ENCODE peak calls at places on chromosomes 12 and 14, in nine cellular contexts. N is stimulated activated CD8-positive, alpha-beta memory T cell treated with anti-CD3 and anti-CD28 coated beads, Interleukin-15, amount 100 ng/mL, for 24 hours; G is EL; T is effector CD8-positive, alpha-beta T cell; P is T-cell; O is sciatic nerve; Q is RPMI7951; I is retina; J is HTR-8/SVneo. Z is an unnamed sample.

GRCh38 chr12:129676411-129676810 is 227.4 kb downstream of the TMEM132D start:
- DNase-seq in P (no peak), N (no peak), T (no peak), J (no peak), Q (no peak), O (no peak), G (no peak), I (no peak), Z (no peak)

GRCh38 chr12:124454735-124455134 is 112.7 kb downstream of the NCOR2 start:
- DNase-seq in G (no peak), O (no peak), Q (no peak), J (no peak), N (no peak), T (no peak), I (no peak), P (no peak), Z (no peak)

GRCh38 chr12:77163068-77163810 is 97.9 kb upstream of the E2F7 start:
- DNase-seq in G (no peak), N (no peak), P (no peak), Q (no peak), J (no peak), I (no peak), T (no peak), O (no peak), Z (no peak)

GRCh38 chr14:72476657-72477499 is 417.0 kb downstream of the DPF3 start:
- DNase-seq in Q (peak; percentile 94), P (peak; percentile 8), I (no peak), N (peak; percentile 14), O (no peak), T (no peak), G (peak; percentile 94), J (peak; percentile 82), Z (peak; percentile 80)

GRCh38 chr14:64960762-64961276 is 11.3 kb downstream of the RAB15 start:
- DNase-seq in G (no peak), N (no peak), I (no peak), P (no peak), T (no peak), O (no peak), J (no peak), Q (no peak), Z (no peak)

GRCh38 chr14:102693006-102693755 is 84.1 kb upstream of the TRAF3 start:
- DNase-seq in G (no peak), T (no peak), O (no peak), Q (no peak), N (no peak), I (no peak), P (no peak), J (no peak), Z (no peak)

GRCh38 chr14:105313381-105314286 is 914 bp upstream of the PACS2 start:
- DNase-seq in G (peak; percentile 16), P (no peak), T (no peak), I (no peak), J (no peak), N (no peak), O (peak; percentile 77), Q (no peak), Z (peak; percentile 33)

GRCh38 chr14:95488376-95489162 is 27.9 kb downstream of the SYNE3 start:
- DNase-seq in Q (peak; percentile 45), I (no peak), N (no peak), J (no peak), O (no peak), P (no peak), G (no peak), T (no peak), Z (no peak)

GRCh38 chr12:13964666-13965065 is 16.7 kb downstream of the GRIN2B start:
- DNase-seq in Q (no peak), T (no peak), G (no peak), J (no peak), P (no peak), I (no peak), O (no peak), N (no peak), Z (no peak)

GRCh38 chr14:45258073-45258472 is 5.1 kb upstream of the MIS18BP1 start:
- DNase-seq in I (no peak), N (no peak), J (no peak), T (no peak), Q (no peak), O (no peak), P (no peak), G (no peak), Z (no peak)

GRCh38 chr14:54446201-54446693 is 5.1 kb upstream of the CNIH1 start:
- DNase-seq in G (no peak), O (peak; percentile 71), T (no peak), N (no peak), P (no peak), Q (no peak), I (no peak), J (no peak), Z (no peak)